ENCODE peak calls at places on chromosome 10, in ten cellular contexts. J is transverse colon, M is thyroid gland, Y is suprapubic skin, R is body of pancreas, F is ovary, N is breast epithelium, X is sigmoid colon, G is adrenal gland, U is stomach. E is an unnamed sample.

GRCh38 chr10:114389429-114389828 is 14.9 kb downstream of the AFAP1L2 start:
- DNase-seq in J (no peak), M (peak; percentile 98), Y (no peak), R (peak; percentile 74), F (peak; percentile 68), N (peak; percentile 50), X (peak; percentile 80), G (no peak), U (peak; percentile 45), E (no peak)

GRCh38 chr10:103717341-103718246 is 137.8 kb downstream of the SH3PXD2A start:
- DNase-seq in J (no peak), M (no peak), Y (no peak), R (no peak), F (no peak), N (no peak), X (no peak), G (no peak), U (no peak), E (no peak)

GRCh38 chr10:116437076-116437692 is 9.5 kb downstream of the PNLIPRP3 start:
- DNase-seq in J (no peak), M (no peak), Y (no peak), R (no peak), F (no peak), N (no peak), X (no peak), G (no peak), U (no peak), E (no peak)

GRCh38 chr10:52436664-52437063 is 122.6 kb downstream of the DKK1 start:
- DNase-seq in J (no peak), M (no peak), Y (no peak), R (no peak), F (no peak), N (no peak), X (no peak), G (no peak), U (no peak), E (no peak)

GRCh38 chr10:104424719-104425118 is 71.1 kb downstream of the CFAP58 start:
- DNase-seq in J (no peak), M (no peak), Y (no peak), R (no peak), F (no peak), N (no peak), X (no peak), G (no peak), U (no peak), E (no peak)

GRCh38 chr10:97454330-97455036 is 8.5 kb downstream of the ZDHHC16 start:
- DNase-seq in J (no peak), M (peak; percentile 62), Y (no peak), R (peak; percentile 59), F (no peak), N (no peak), X (no peak), G (no peak), U (peak; percentile 55), E (no peak)

GRCh38 chr10:24519950-24520349 is 203.7 kb downstream of the ARHGAP21 start:
- DNase-seq in J (no peak), M (no peak), Y (no peak), R (no peak), F (no peak), N (no peak), X (no peak), G (no peak), U (no peak), E (no peak)

GRCh38 chr10:34437897-34438296 is 377.2 kb downstream of the PARD3 start:
- DNase-seq in J (no peak), M (no peak), Y (no peak), R (peak; percentile 31), F (peak; percentile 44), N (no peak), X (no peak), G (no peak), U (no peak), E (no peak)

GRCh38 chr10:6039711-6040110 is 22.5 kb downstream of the IL2RA start:
- DNase-seq in J (no peak), M (no peak), Y (no peak), R (no peak), F (no peak), N (no peak), X (no peak), G (no peak), U (no peak), E (no peak)

GRCh38 chr10:68301790-68302502 is 29.9 kb upstream of the HNRNPH3 start:
- DNase-seq in J (no peak), M (no peak), Y (no peak), R (no peak), F (no peak), N (no peak), X (no peak), G (no peak), U (no peak), E (no peak)

GRCh38 chr10:73965890-73966768 is 31.8 kb upstream of the VCL start:
- DNase-seq in J (peak; percentile 76), M (peak; percentile 85), Y (peak; percentile 88), R (peak; percentile 62), F (peak; percentile 79), N (peak; percentile 88), X (peak; percentile 97), G (peak; percentile 34), U (peak; percentile 57), E (no peak)

GRCh38 chr10:84310470-84310869 is 17.9 kb upstream of the CCSER2 start:
- DNase-seq in J (no peak), M (peak; percentile 62), Y (no peak), R (no peak), F (no peak), N (no peak), X (no peak), G (no peak), U (no peak), E (no peak)

GRCh38 chr10:32298066-32298812 is 48.7 kb downstream of the EPC1 start:
- DNase-seq in J (no peak), M (no peak), Y (no peak), R (no peak), F (no peak), N (no peak), X (no peak), G (no peak), U (no peak), E (no peak)

GRCh38 chr10:75021851-75022250 is 89.6 kb upstream of the SAMD8 start:
- DNase-seq in J (peak; percentile 30), M (no peak), Y (no peak), R (peak; percentile 59), F (no peak), N (no peak), X (no peak), G (no peak), U (peak; percentile 70), E (no peak)

DNA sequence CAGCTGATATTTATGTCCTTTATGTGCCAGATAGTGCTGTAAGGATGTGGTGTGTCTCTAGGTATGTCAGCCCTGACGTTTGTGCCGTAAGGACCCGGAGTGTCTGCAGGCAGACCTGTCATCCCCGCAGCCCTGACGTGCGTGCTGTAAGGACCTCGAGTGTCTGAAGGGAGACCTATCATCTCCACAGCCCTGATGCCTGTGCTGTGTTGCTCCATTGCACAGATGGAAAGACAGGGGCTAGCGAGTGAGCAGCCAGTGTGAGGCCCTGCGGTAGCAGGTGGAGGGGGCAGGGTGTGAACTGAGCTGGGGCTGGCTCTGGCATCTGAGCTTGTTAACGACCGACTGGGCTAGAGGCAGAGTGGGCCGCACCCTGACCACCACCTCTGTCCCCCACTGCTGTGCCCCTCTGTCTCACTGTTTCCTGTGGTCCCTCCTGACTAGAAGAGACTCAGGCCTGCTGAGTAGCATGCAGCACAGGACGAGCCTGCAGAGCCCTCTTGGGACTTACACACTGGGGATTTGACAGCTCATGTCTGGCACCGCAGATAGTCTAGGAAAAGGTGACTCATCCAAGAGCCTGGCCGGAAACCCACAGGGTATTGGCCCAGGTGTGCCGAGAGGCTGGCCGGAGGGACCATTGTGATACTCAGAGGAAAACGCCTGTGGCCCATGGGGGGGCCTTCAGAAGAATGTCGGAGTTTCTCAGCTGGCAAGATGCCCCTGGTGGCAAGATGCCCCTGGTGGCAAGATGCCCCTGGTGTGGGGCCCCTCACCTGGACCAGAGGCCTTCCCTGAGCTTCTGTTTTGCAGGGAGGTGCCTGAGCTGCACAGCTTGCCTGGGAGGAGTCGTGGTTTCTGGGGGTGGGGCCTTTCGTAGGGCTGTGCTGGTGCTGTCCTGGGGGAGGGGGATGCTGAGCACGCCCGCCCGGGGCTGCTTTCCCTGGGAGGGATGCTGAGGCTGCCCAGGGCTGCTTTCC is 34.3 kb downstream of the INPP5A start:
- DNase-seq in J (peak; percentile 72), M (peak; percentile 68), Y (no peak), R (peak; percentile 85), F (no peak), N (peak; percentile 36), X (peak; percentile 86), G (peak; percentile 78), U (peak; percentile 66), E (no peak)
- H3K27ac ChIP-seq in J (peak overlapping the region; percentile 61), M (peak overlapping the region; percentile 54), Y (no peak overlapping the region), R (peak overlapping the region; percentile 27), F (no peak overlapping the region), N (peak overlapping the region; percentile 5), X (peak overlapping the region; percentile 66), G (no peak overlapping the region), U (peak overlapping the region; percentile 5), E (peak overlapping the region; percentile 87)

GRCh38 chr10:58435297-58435696 is 50.1 kb downstream of the TFAM start:
- DNase-seq in J (peak; percentile 23), M (no peak), Y (no peak), R (no peak), F (no peak), N (no peak), X (no peak), G (no peak), U (no peak), E (no peak)
- H3K4me3 ChIP-seq in J (no peak overlapping the region), M (no peak overlapping the region), Y (no peak overlapping the region), R (no peak overlapping the region), F (no peak overlapping the region), N (no peak overlapping the region), X (no peak overlapping the region), G (no peak overlapping the region), U (no peak overlapping the region), E (no peak overlapping the region)

DNA sequence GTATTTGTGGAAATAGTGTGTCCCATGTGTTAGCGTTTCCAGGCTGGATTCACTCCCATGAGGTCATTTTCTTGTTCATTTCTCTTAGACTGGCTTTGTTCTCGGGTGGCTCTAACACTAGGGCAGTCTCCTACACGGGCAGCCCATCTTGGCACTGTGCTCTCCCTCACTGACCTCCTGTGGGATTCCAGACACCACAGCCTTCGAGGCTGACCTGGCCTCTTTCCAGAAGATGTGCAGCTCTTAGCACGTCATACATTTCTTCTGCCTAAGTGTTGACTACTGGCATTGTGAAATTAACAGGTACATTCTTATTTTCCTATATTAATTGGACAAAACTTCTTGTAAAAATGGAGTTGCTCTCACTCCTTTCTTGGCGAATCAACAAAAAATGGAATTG is 72.8 kb downstream of the INSYN2A start:
- DNase-seq in J (no peak), M (no peak), Y (no peak), R (no peak), F (no peak), N (no peak), X (no peak), G (no peak), U (no peak), E (no peak)
- TF ChIP-seq POLR2A in J (no peak), M (no peak), Y (no peak), R (no peak), F (no peak), N (no peak), X (no peak), G (no peak), U (no peak), E (no peak)

GRCh38 chr10:44017483-44018145 is 367.3 kb downstream of the CXCL12 start:
- DNase-seq in J (no peak), M (no peak), Y (no peak), R (no peak), F (no peak), N (no peak), X (no peak), G (no peak), U (no peak), E (no peak)
- H3K27ac ChIP-seq in J (peak overlapping the region; percentile 8), M (no peak overlapping the region), Y (peak overlapping the region; percentile 51), R (peak overlapping the region; percentile 13), F (peak overlapping the region; percentile 75), N (peak overlapping the region; percentile 72), X (peak overlapping the region; percentile 31), G (no peak overlapping the region), U (no peak overlapping the region), E (peak overlapping the region; percentile 28)

GRCh38 chr10:88386878-88387773 is 196.0 kb downstream of the RNLS start:
- DNase-seq in J (peak; percentile 40), M (peak; percentile 23), Y (no peak), R (peak; percentile 53), F (no peak), N (no peak), X (peak; percentile 61), G (peak; percentile 61), U (no peak), E (no peak)
- H3K4me3 ChIP-seq in J (no peak overlapping the region), M (no peak overlapping the region), Y (no peak overlapping the region), R (no peak overlapping the region), F (no peak overlapping the region), N (no peak overlapping the region), X (no peak overlapping the region), G (peak overlapping the region; percentile 18), U (no peak overlapping the region), E (no peak overlapping the region)

E was measured in spleen.